ENCODE peak calls at places on chromosome 15, in ten cellular contexts. F is CD4-positive, alpha-beta memory T cell; M is spleen; Z is uterus; E is neuronal stem cell; H is BJ; W is aorta; C is CD8-positive, alpha-beta memory T cell; L is testis; D is dorsolateral prefrontal cortex. J is an unnamed sample. For H3K27me3, the result is how much of the 10 kb centered on the place peaks cover.

GRCh38 chr15:47477253-47477652 is 240.1 kb upstream of the SEMA6D start:
- DNase-seq in F (no peak), M (no peak), Z (no peak), E (no peak), H (no peak), W (no peak), C (no peak), L (no peak), D (no peak), J (no peak)

GRCh38 chr15:61835476-61836106 is 224.7 kb downstream of the VPS13C start:
- DNase-seq in F (peak), M (no peak), Z (peak), E (peak), H (peak), W (no peak), C (peak), L (peak), D (peak), J (peak)

GRCh38 chr15:31782951-31783350 is 247.4 kb upstream of the CHRNA7 start:
- DNase-seq in F (no peak), M (no peak), Z (no peak), E (no peak), H (no peak), W (no peak), C (no peak), L (no peak), D (no peak), J (no peak)

GRCh38 chr15:68983821-68984517 is 30.5 kb upstream of the NOX5 start:
- DNase-seq in F (no peak), M (no peak), Z (no peak), E (no peak), H (no peak), W (no peak), C (no peak), L (peak), D (no peak), J (no peak)

GRCh38 chr15:56325186-56325585 is 40.0 kb upstream of the TEX9 start:
- DNase-seq in F (no peak), M (no peak), Z (no peak), E (no peak), H (peak), W (no peak), C (no peak), L (no peak), D (no peak), J (no peak)

GRCh38 chr15:66294157-66294931 is 976 bp downstream of the DIS3L start:
- DNase-seq in F (no peak), M (no peak), Z (no peak), E (peak), H (peak), W (no peak), C (peak), L (peak), D (no peak), J (no peak)

GRCh38 chr15:81181220-81181619 is 15.5 kb upstream of the IL16 start:
- DNase-seq in F (no peak), M (no peak), Z (no peak), E (no peak), H (no peak), W (peak), C (no peak), L (no peak), D (no peak), J (no peak)

GRCh38 chr15:47432831-47433230 is 284.5 kb upstream of the SEMA6D start:
- DNase-seq in F (no peak), M (no peak), Z (no peak), E (no peak), H (peak), W (no peak), C (no peak), L (no peak), D (no peak), J (no peak)

GRCh38 chr15:95296626-95297025 is 1033.9 kb upstream of the NR2F2 start:
- DNase-seq in F (no peak), M (no peak), Z (no peak), E (no peak), H (no peak), W (no peak), C (no peak), L (no peak), D (no peak), J (no peak)

GRCh38 chr15:100565591-100565990 is 36.4 kb downstream of the LINS1 start:
- DNase-seq in F (no peak), M (no peak), Z (no peak), E (no peak), H (no peak), W (no peak), C (no peak), L (no peak), D (no peak), J (no peak)

GRCh38 chr15:100107151-100107550 is 234.6 kb downstream of the ADAMTS17 start:
- DNase-seq in F (no peak), M (peak), Z (no peak), E (no peak), H (no peak), W (peak), C (no peak), L (no peak), D (no peak), J (no peak)

GRCh38 chr15:33988384-33988783 is 20.1 kb downstream of the CHRM5 start:
- DNase-seq in F (no peak), M (no peak), Z (no peak), E (no peak), H (no peak), W (no peak), C (no peak), L (no peak), D (no peak), J (no peak)

DNA sequence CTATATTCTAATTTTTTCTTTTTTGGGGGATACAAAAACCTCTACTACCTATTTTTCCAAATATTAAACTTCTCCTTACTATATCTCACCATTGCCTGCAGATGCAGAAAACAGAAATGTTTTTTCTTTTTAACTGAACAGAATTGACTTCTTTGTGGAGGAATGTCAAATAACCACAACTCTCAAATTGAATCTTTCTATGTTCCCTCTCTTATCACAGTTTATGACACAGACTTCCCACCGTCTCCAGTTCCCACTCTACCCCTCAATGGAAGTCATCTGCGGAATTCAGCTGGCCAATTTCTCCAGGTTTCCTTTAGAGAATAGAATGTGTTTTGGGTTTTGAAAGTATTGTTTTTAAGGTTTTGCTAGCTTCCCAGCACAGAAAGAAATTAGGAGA is 77.0 kb downstream of the NR2F2 start:
- DNase-seq in F (no peak), M (no peak), Z (no peak), E (no peak), H (no peak), W (no peak), C (no peak), L (no peak), D (no peak), J (no peak)
- H3K27me3 ChIP-seq in F (under half), M (under half), Z (under half), E (half or more), H (under half), W (under half), C (under half), L (under half), D (half or more), J (under half)

GRCh38 chr15:37106490-37107001 is 6.2 kb upstream of the MEIS2 start:
- DNase-seq in F (no peak), M (peak), Z (peak), E (peak), H (no peak), W (peak), C (no peak), L (peak), D (peak), J (peak)

GRCh38 chr15:37107754-37108724 is 7.7 kb upstream of the MEIS2 start:
- DNase-seq in F (no peak), M (no peak), Z (no peak), E (peak), H (no peak), W (no peak), C (no peak), L (no peak), D (no peak), J (no peak)

GRCh38 chr15:37105795-37106333 is 5.5 kb upstream of the MEIS2 start:
- DNase-seq in F (no peak), M (no peak), Z (no peak), E (peak), H (no peak), W (no peak), C (no peak), L (no peak), D (no peak), J (no peak)

GRCh38 chr15:37108725-37109124 is 8.4 kb upstream of the MEIS2 start:
- DNase-seq in F (no peak), M (no peak), Z (no peak), E (no peak), H (no peak), W (no peak), C (no peak), L (no peak), D (no peak), J (no peak)

DNA sequence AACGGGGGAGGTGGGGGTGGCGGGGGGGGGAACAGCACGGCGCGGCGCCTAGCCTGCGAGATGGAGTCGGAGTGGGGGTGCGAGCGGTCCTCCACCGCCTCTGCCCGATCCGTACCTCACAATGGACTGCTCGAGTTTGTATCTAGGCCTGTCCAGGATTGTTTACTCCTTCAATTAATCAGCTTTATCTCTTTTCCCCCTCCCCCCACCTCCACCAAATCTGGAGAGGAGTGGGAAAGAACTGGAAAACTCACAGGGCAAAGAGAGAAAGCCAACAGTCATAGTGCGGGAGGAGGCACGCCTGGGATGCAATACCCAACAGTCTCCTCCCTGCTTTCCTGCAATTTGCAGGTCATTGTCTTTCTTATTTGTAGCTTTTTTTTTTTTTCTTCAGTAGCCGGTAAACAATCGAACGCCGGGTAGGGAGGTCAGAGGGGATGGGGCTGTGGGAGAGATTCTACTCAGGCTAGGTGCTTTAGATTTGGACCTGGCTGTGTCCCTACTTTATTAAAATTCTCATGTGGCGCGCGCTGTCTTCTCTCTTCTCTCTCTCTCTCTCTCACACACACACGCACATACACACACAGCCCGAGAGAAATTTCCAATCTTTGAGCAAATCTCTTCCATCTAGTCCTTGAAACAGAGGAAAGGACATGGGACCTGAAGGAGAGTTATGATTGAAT is 6.9 kb upstream of the MEIS2 start:
- DNase-seq in F (no peak), M (no peak), Z (peak), E (peak), H (no peak), W (no peak), C (no peak), L (no peak), D (no peak), J (peak)
- H3K27me3 ChIP-seq in F (half or more), M (under half), Z (under half), E (under half), H (under half), W (under half), C (half or more), L (under half), D (under half), J (under half)

DNA sequence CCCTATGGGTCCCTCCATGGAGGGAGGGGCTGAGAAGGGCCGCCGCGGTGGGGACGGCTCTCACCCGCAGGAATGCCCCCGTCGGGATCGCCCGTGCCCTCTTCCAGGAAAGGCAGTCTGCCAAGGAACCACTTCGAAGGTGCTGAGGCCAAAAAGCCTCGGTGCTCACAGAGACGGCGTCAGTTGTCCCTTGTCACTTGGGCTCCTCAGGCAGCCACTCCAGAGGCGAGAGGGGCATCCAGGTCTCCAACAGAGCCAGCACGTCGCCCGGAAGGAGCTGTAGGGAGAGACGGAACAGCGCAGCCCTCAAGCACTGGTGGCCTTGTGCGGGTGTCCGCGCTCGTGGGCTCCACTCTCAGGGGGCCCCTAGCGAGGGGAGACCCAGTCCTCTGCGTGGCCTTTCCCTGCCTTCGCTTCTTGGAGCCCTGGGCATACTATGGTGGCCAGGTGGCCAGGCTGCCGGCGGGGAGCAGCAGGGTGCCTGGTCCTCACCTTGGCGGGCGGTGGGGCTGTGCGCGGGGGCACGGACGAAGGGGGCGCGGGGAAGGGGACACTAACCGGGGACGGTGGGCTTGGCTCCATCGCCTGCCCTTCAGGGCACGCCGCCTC is 994 bp downstream of the MESP1 start:
- DNase-seq in F (no peak), M (no peak), Z (no peak), E (no peak), H (no peak), W (no peak), C (no peak), L (peak), D (no peak), J (no peak)
- H3K27me3 ChIP-seq in F (under half), M (under half), Z (under half), E (half or more), H (under half), W (under half), C (under half), L (under half), D (under half), J (under half)

GRCh38 chr15:29405564-29405963 is 135.9 kb upstream of the NSMCE3 start:
- DNase-seq in F (no peak), M (no peak), Z (no peak), E (no peak), H (no peak), W (no peak), C (no peak), L (no peak), D (no peak), J (no peak)

GRCh38 chr15:29410342-29410741 is 140.7 kb upstream of the NSMCE3 start:
- DNase-seq in F (no peak), M (no peak), Z (no peak), E (no peak), H (no peak), W (no peak), C (no peak), L (no peak), D (no peak), J (no peak)

GRCh38 chr15:29409890-29410289 is 140.3 kb upstream of the NSMCE3 start:
- DNase-seq in F (no peak), M (no peak), Z (no peak), E (no peak), H (no peak), W (no peak), C (no peak), L (no peak), D (no peak), J (no peak)

DNA sequence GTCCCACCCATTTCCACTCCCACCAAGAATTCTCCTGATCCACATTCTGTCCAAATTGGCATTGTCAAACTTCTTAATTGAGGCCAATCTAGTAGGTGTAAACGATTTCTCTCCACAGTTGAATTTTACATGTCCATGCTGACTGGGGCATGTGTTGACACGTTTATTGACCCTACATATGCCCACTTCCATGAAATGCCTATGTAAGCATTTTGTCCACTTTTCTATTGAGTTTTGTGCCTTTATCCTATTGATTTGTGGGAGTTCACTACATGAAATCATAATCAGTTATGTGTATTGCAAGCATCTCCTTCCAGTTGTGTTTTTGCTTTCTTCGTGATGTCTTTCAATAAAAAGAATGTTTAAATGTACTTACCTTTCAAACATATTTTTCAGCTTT is 141.7 kb upstream of the NSMCE3 start:
- DNase-seq in F (no peak), M (no peak), Z (no peak), E (no peak), H (no peak), W (no peak), C (no peak), L (no peak), D (no peak), J (no peak)
- H3K27me3 ChIP-seq in F (under half), M (under half), Z (under half), E (under half), H (under half), W (under half), C (under half), L (under half), D (under half), J (under half)

GRCh38 chr15:60557157-60557556 is 78.2 kb upstream of the ICE2 start:
- DNase-seq in F (peak), M (no peak), Z (no peak), E (no peak), H (no peak), W (no peak), C (no peak), L (no peak), D (no peak), J (no peak)
- H3K27me3 ChIP-seq in F (under half), M (under half), Z (under half), E (under half), H (under half), W (under half), C (under half), L (under half), D (under half), J (under half)

GRCh38 chr15:73867426-73867825 is 5.9 kb upstream of the TBC1D21 start:
- DNase-seq in F (no peak), M (no peak), Z (no peak), E (no peak), H (no peak), W (no peak), C (no peak), L (no peak), D (no peak), J (peak)

GRCh38 chr15:73866881-73867410 is 6.4 kb upstream of the TBC1D21 start:
- DNase-seq in F (no peak), M (no peak), Z (no peak), E (no peak), H (no peak), W (no peak), C (no peak), L (no peak), D (no peak), J (no peak)

GRCh38 chr15:73867956-73868355 is 5.4 kb upstream of the TBC1D21 start:
- DNase-seq in F (no peak), M (no peak), Z (no peak), E (no peak), H (no peak), W (no peak), C (no peak), L (peak), D (no peak), J (no peak)

GRCh38 chr15:73870700-73871408 is 2.5 kb upstream of the TBC1D21 start:
- DNase-seq in F (no peak), M (no peak), Z (peak), E (no peak), H (no peak), W (no peak), C (no peak), L (peak), D (no peak), J (peak)

GRCh38 chr15:73869216-73869995 is 4.0 kb upstream of the TBC1D21 start:
- DNase-seq in F (no peak), M (no peak), Z (no peak), E (no peak), H (no peak), W (no peak), C (no peak), L (no peak), D (no peak), J (no peak)
- H3K27me3 ChIP-seq in F (under half), M (under half), Z (under half), E (under half), H (under half), W (under half), C (under half), L (under half), D (under half), J (under half)

GRCh38 chr15:41504751-41505492 is 8.7 kb downstream of the LTK start:
- DNase-seq in F (no peak), M (no peak), Z (no peak), E (no peak), H (no peak), W (no peak), C (no peak), L (no peak), D (no peak), J (no peak)

GRCh38 chr15:41503669-41504010 is 10.0 kb downstream of the ITPKA start:
- DNase-seq in F (no peak), M (no peak), Z (no peak), E (no peak), H (no peak), W (no peak), C (no peak), L (no peak), D (no peak), J (no peak)

GRCh38 chr15:41506796-41507341 is 6.8 kb downstream of the LTK start:
- DNase-seq in F (no peak), M (no peak), Z (no peak), E (no peak), H (no peak), W (no peak), C (no peak), L (no peak), D (no peak), J (no peak)

GRCh38 chr15:41507820-41508290 is 5.8 kb downstream of the LTK start:
- DNase-seq in F (no peak), M (no peak), Z (no peak), E (no peak), H (no peak), W (no peak), C (no peak), L (peak), D (no peak), J (no peak)

DNA sequence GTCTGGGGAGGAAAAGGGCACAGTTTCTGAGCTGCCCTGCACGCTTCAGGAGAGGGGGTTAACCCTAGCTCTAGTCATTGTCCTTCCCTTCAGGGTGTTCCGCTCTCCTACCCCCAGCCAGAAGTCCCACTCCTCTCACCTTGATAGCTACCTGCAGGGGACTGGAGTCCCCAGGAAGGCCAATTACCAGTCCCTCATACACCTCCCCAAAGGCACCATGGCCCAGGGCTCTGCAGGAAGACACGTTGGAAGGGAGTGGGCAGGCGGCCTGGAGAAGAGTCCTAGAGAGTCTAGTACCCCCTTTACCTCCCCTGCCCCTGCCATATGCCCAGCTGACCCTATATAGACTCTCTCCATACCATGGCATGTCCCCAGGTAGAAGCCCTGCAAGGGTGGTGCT is 7.9 kb downstream of the LTK start:
- DNase-seq in F (no peak), M (no peak), Z (no peak), E (no peak), H (no peak), W (no peak), C (no peak), L (no peak), D (no peak), J (no peak)
- H3K27me3 ChIP-seq in F (under half), M (under half), Z (under half), E (half or more), H (under half), W (under half), C (under half), L (under half), D (under half), J (under half)

GRCh38 chr15:96359772-96360498 is 29.4 kb downstream of the NR2F2 start:
- DNase-seq in F (no peak), M (peak), Z (peak), E (no peak), H (no peak), W (peak), C (no peak), L (no peak), D (no peak), J (peak)
- H3K27me3 ChIP-seq in F (under half), M (under half), Z (under half), E (half or more), H (under half), W (under half), C (half or more), L (under half), D (half or more), J (under half)